ENCODE peak calls at places on chromosome 15, in nine cellular contexts. F is fibroblast of mammary gland; E is GM06990; H is stimulated activated CD8-positive, alpha-beta memory T cell treated with anti-CD3 and anti-CD28 coated beads, Interleukin-4, amount 100 ng/mL, for 4 hours; V is iris pigment epithelial cell; X is CD4-positive, alpha-beta T cell; L is activated CD8-positive, alpha-beta memory T cell treated with anti-CD3 and anti-CD28 coated beads for 24 hours; I is brain pericyte; U is hypothalamus. T is an unnamed sample.

GRCh38 chr15:74788042-74788715 is 6.3 kb downstream of the CSK start:
- DNase-seq in F (no peak), E (no peak), H (no peak), V (no peak), X (no peak), L (no peak), I (no peak), U (no peak), T (no peak)

GRCh38 chr15:50144342-50145120 is 25.5 kb upstream of the ATP8B4 start:
- DNase-seq in F (no peak), E (no peak), H (no peak), V (no peak), X (no peak), L (no peak), I (no peak), U (no peak), T (no peak)

GRCh38 chr15:43988900-43989299 is 162.1 kb downstream of the WDR76 start:
- DNase-seq in F (no peak), E (no peak), H (no peak), V (no peak), X (no peak), L (no peak), I (no peak), U (no peak), T (no peak)

GRCh38 chr15:78680416-78681068 is 39.5 kb upstream of the CHRNB4 start:
- DNase-seq in F (no peak), E (no peak), H (no peak), V (no peak), X (no peak), L (no peak), I (no peak), U (no peak), T (no peak)

GRCh38 chr15:68464451-68465090 is 32.6 kb upstream of the ITGA11 start:
- DNase-seq in F (peak; percentile 82), E (no peak), H (no peak), V (no peak), X (no peak), L (no peak), I (no peak), U (no peak), T (peak; percentile 78)

GRCh38 chr15:100661161-100661560 is 58.8 kb downstream of the ASB7 start:
- DNase-seq in F (no peak), E (no peak), H (no peak), V (no peak), X (no peak), L (no peak), I (no peak), U (no peak), T (no peak)

GRCh38 chr15:66411190-66411589 is 24.5 kb downstream of the MAP2K1 start:
- DNase-seq in F (no peak), E (no peak), H (no peak), V (no peak), X (no peak), L (no peak), I (no peak), U (no peak), T (peak; percentile 40)

GRCh38 chr15:67746022-67746421 is 79.3 kb upstream of the SKOR1 start:
- DNase-seq in F (peak; percentile 79), E (no peak), H (no peak), V (peak; percentile 85), X (no peak), L (no peak), I (no peak), U (no peak), T (no peak)

GRCh38 chr15:89196994-89197393 is 24.4 kb downstream of the RLBP1 start:
- DNase-seq in F (no peak), E (no peak), H (no peak), V (no peak), X (no peak), L (no peak), I (no peak), U (no peak), T (no peak)

GRCh38 chr15:73882761-73883419 is 9.5 kb downstream of the TBC1D21 start:
- DNase-seq in F (no peak), E (no peak), H (no peak), V (no peak), X (no peak), L (no peak), I (no peak), U (no peak), T (no peak)

GRCh38 chr15:64912379-64912778 is 677 bp downstream of the ANKDD1A start:
- DNase-seq in F (no peak), E (no peak), H (no peak), V (no peak), X (no peak), L (no peak), I (no peak), U (no peak), T (no peak)

GRCh38 chr15:78640840-78641733 is at the start of gene CHRNB4:
- DNase-seq in F (no peak), E (no peak), H (no peak), V (peak; percentile 5), X (no peak), L (peak; percentile 72), I (no peak), U (no peak), T (peak; percentile 8)

GRCh38 chr15:72782993-72783562 is 480 bp downstream of the ADPGK start:
- DNase-seq in F (peak; percentile 42), E (no peak), H (no peak), V (peak; percentile 80), X (no peak), L (no peak), I (no peak), U (no peak), T (peak; percentile 46)

GRCh38 chr15:35583863-35584528 is 38.0 kb upstream of the DPH6 start:
- DNase-seq in F (peak; percentile 44), E (no peak), H (no peak), V (no peak), X (no peak), L (no peak), I (no peak), U (no peak), T (no peak)

GRCh38 chr15:101242999-101243336 is 8.9 kb downstream of the CHSY1 start:
- DNase-seq in F (no peak), E (no peak), H (no peak), V (no peak), X (no peak), L (peak; percentile 21), I (no peak), U (no peak), T (peak; percentile 45)

GRCh38 chr15:44087578-44088190 is 107.4 kb downstream of the FRMD5 start:
- DNase-seq in F (peak; percentile 91), E (no peak), H (no peak), V (peak; percentile 92), X (no peak), L (no peak), I (no peak), U (no peak), T (peak; percentile 92)

GRCh38 chr15:100778831-100779288 is 100.8 kb upstream of the ALDH1A3 start:
- DNase-seq in F (no peak), E (no peak), H (no peak), V (no peak), X (no peak), L (peak; percentile 15), I (no peak), U (no peak), T (no peak)

GRCh38 chr15:68465861-68466560 is 34.0 kb upstream of the ITGA11 start:
- DNase-seq in F (peak; percentile 25), E (no peak), H (no peak), V (no peak), X (no peak), L (no peak), I (no peak), U (no peak), T (no peak)

GRCh38 chr15:45991863-45992262 is 357.0 kb downstream of the SQOR start:
- DNase-seq in F (no peak), E (no peak), H (no peak), V (no peak), X (no peak), L (no peak), I (no peak), U (no peak), T (no peak)

GRCh38 chr15:84681822-84682221 is 23.8 kb upstream of the NMB start:
- DNase-seq in F (peak; percentile 78), E (no peak), H (no peak), V (peak; percentile 98), X (peak; percentile 28), L (no peak), I (no peak), U (no peak), T (no peak)

GRCh38 chr15:90557651-90558084 is 27.9 kb downstream of the CRTC3 start:
- DNase-seq in F (peak; percentile 80), E (no peak), H (no peak), V (peak; percentile 45), X (no peak), L (no peak), I (no peak), U (peak; percentile 23), T (peak; percentile 84)

GRCh38 chr15:93063292-93063671 is 25.7 kb downstream of the RGMA start:
- DNase-seq in F (no peak), E (no peak), H (no peak), V (no peak), X (no peak), L (no peak), I (no peak), U (no peak), T (no peak)

GRCh38 chr15:42826251-42826890 is 89.4 kb upstream of the CDAN1 start:
- DNase-seq in F (no peak), E (no peak), H (no peak), V (no peak), X (no peak), L (no peak), I (no peak), U (no peak), T (no peak)

GRCh38 chr15:100689500-100689899 is 87.1 kb downstream of the ASB7 start:
- DNase-seq in F (no peak), E (no peak), H (no peak), V (no peak), X (no peak), L (no peak), I (no peak), U (no peak), T (no peak)

GRCh38 chr15:49742381-49742780 is 121.5 kb downstream of the DTWD1 start:
- DNase-seq in F (no peak), E (no peak), H (no peak), V (no peak), X (no peak), L (no peak), I (no peak), U (no peak), T (no peak)

GRCh38 chr15:78684645-78685044 is 43.6 kb upstream of the CHRNB4 start:
- DNase-seq in F (no peak), E (no peak), H (no peak), V (no peak), X (no peak), L (peak; percentile 13), I (no peak), U (no peak), T (no peak)

GRCh38 chr15:71515375-71516186 is 294.8 kb upstream of the NR2E3 start:
- DNase-seq in F (no peak), E (no peak), H (no peak), V (no peak), X (no peak), L (no peak), I (no peak), U (no peak), T (peak; percentile 6)